ENCODE peak calls at places on chromosomes 7 and 10, in five cellular contexts. One of them, this sample, is unnamed.

GRCh38 chr10:132713421-132714095 is 72.4 kb downstream of the NKX6-2 start:
- DNase-seq in activated gamma-delta T cell: no peak
- DNase-seq in epithelial cell of esophagus: no peak
- DNase-seq in activated CD4-positive, alpha-beta T cell treated with anti-CD3 and anti-CD28 coated beads, Interleukin-2, amount 50 U/mL, for 48 hours: no peak
- DNase-seq in stimulated activated CD8-positive, alpha-beta memory T cell treated with anti-CD3 and anti-CD28 coated beads, Interleukin-4, amount 100 ng/mL, for 24 hours: no peak
- DNase-seq in this sample: no peak

GRCh38 chr10:128222317-128222849 is 96.2 kb upstream of the MKI67 start:
- DNase-seq in activated gamma-delta T cell: no peak
- DNase-seq in epithelial cell of esophagus: no peak
- DNase-seq in activated CD4-positive, alpha-beta T cell treated with anti-CD3 and anti-CD28 coated beads, Interleukin-2, amount 50 U/mL, for 48 hours: no peak
- DNase-seq in stimulated activated CD8-positive, alpha-beta memory T cell treated with anti-CD3 and anti-CD28 coated beads, Interleukin-4, amount 100 ng/mL, for 24 hours: no peak
- DNase-seq in this sample: no peak

GRCh38 chr7:108459922-108460551 is 3.8 kb upstream of the NRCAM start:
- DNase-seq in activated gamma-delta T cell: no peak
- DNase-seq in epithelial cell of esophagus: peak; percentile 52
- DNase-seq in activated CD4-positive, alpha-beta T cell treated with anti-CD3 and anti-CD28 coated beads, Interleukin-2, amount 50 U/mL, for 48 hours: no peak
- DNase-seq in stimulated activated CD8-positive, alpha-beta memory T cell treated with anti-CD3 and anti-CD28 coated beads, Interleukin-4, amount 100 ng/mL, for 24 hours: no peak
- DNase-seq in this sample: peak; percentile 49

GRCh38 chr7:158072889-158073730 is 514.5 kb downstream of the PTPRN2 start:
- DNase-seq in activated gamma-delta T cell: no peak
- DNase-seq in epithelial cell of esophagus: no peak
- DNase-seq in activated CD4-positive, alpha-beta T cell treated with anti-CD3 and anti-CD28 coated beads, Interleukin-2, amount 50 U/mL, for 48 hours: no peak
- DNase-seq in stimulated activated CD8-positive, alpha-beta memory T cell treated with anti-CD3 and anti-CD28 coated beads, Interleukin-4, amount 100 ng/mL, for 24 hours: no peak
- DNase-seq in this sample: no peak

GRCh38 chr7:56375173-56375572 is 259.0 kb upstream of the NUPR2 start:
- DNase-seq in activated gamma-delta T cell: no peak
- DNase-seq in epithelial cell of esophagus: no peak
- DNase-seq in activated CD4-positive, alpha-beta T cell treated with anti-CD3 and anti-CD28 coated beads, Interleukin-2, amount 50 U/mL, for 48 hours: no peak
- DNase-seq in stimulated activated CD8-positive, alpha-beta memory T cell treated with anti-CD3 and anti-CD28 coated beads, Interleukin-4, amount 100 ng/mL, for 24 hours: no peak
- DNase-seq in this sample: no peak

GRCh38 chr10:71621783-71622526 is 97.6 kb downstream of the C10orf105 start:
- DNase-seq in activated gamma-delta T cell: no peak
- DNase-seq in epithelial cell of esophagus: peak; percentile 36
- DNase-seq in activated CD4-positive, alpha-beta T cell treated with anti-CD3 and anti-CD28 coated beads, Interleukin-2, amount 50 U/mL, for 48 hours: no peak
- DNase-seq in stimulated activated CD8-positive, alpha-beta memory T cell treated with anti-CD3 and anti-CD28 coated beads, Interleukin-4, amount 100 ng/mL, for 24 hours: no peak
- DNase-seq in this sample: peak; percentile 67

GRCh38 chr7:143901360-143901709 is 641 bp downstream of the TCAF1 start:
- DNase-seq in activated gamma-delta T cell: no peak
- DNase-seq in epithelial cell of esophagus: peak; percentile 51
- DNase-seq in activated CD4-positive, alpha-beta T cell treated with anti-CD3 and anti-CD28 coated beads, Interleukin-2, amount 50 U/mL, for 48 hours: no peak
- DNase-seq in stimulated activated CD8-positive, alpha-beta memory T cell treated with anti-CD3 and anti-CD28 coated beads, Interleukin-4, amount 100 ng/mL, for 24 hours: no peak
- DNase-seq in this sample: no peak

GRCh38 chr7:112985377-112985987 is 101.1 kb downstream of the GPR85 start:
- DNase-seq in activated gamma-delta T cell: no peak
- DNase-seq in epithelial cell of esophagus: peak; percentile 46
- DNase-seq in activated CD4-positive, alpha-beta T cell treated with anti-CD3 and anti-CD28 coated beads, Interleukin-2, amount 50 U/mL, for 48 hours: no peak
- DNase-seq in stimulated activated CD8-positive, alpha-beta memory T cell treated with anti-CD3 and anti-CD28 coated beads, Interleukin-4, amount 100 ng/mL, for 24 hours: no peak
- DNase-seq in this sample: peak; percentile 63

GRCh38 chr7:123433665-123434064 is 100.7 kb downstream of the IQUB start:
- DNase-seq in activated gamma-delta T cell: no peak
- DNase-seq in epithelial cell of esophagus: no peak
- DNase-seq in activated CD4-positive, alpha-beta T cell treated with anti-CD3 and anti-CD28 coated beads, Interleukin-2, amount 50 U/mL, for 48 hours: no peak
- DNase-seq in stimulated activated CD8-positive, alpha-beta memory T cell treated with anti-CD3 and anti-CD28 coated beads, Interleukin-4, amount 100 ng/mL, for 24 hours: no peak
- DNase-seq in this sample: no peak

GRCh38 chr7:122674502-122674901 is 24.4 kb downstream of the RNF133 start:
- DNase-seq in activated gamma-delta T cell: no peak
- DNase-seq in epithelial cell of esophagus: no peak
- DNase-seq in activated CD4-positive, alpha-beta T cell treated with anti-CD3 and anti-CD28 coated beads, Interleukin-2, amount 50 U/mL, for 48 hours: no peak
- DNase-seq in stimulated activated CD8-positive, alpha-beta memory T cell treated with anti-CD3 and anti-CD28 coated beads, Interleukin-4, amount 100 ng/mL, for 24 hours: no peak
- DNase-seq in this sample: no peak

GRCh38 chr7:99453105-99453504 is 12.9 kb downstream of the ATP5MF start:
- DNase-seq in activated gamma-delta T cell: no peak
- DNase-seq in epithelial cell of esophagus: no peak
- DNase-seq in activated CD4-positive, alpha-beta T cell treated with anti-CD3 and anti-CD28 coated beads, Interleukin-2, amount 50 U/mL, for 48 hours: no peak
- DNase-seq in stimulated activated CD8-positive, alpha-beta memory T cell treated with anti-CD3 and anti-CD28 coated beads, Interleukin-4, amount 100 ng/mL, for 24 hours: no peak
- DNase-seq in this sample: no peak

GRCh38 chr10:42594246-42594650 is 44.1 kb downstream of the ZNF33B start:
- DNase-seq in activated gamma-delta T cell: no peak
- DNase-seq in epithelial cell of esophagus: peak; percentile 65
- DNase-seq in activated CD4-positive, alpha-beta T cell treated with anti-CD3 and anti-CD28 coated beads, Interleukin-2, amount 50 U/mL, for 48 hours: no peak
- DNase-seq in stimulated activated CD8-positive, alpha-beta memory T cell treated with anti-CD3 and anti-CD28 coated beads, Interleukin-4, amount 100 ng/mL, for 24 hours: no peak
- DNase-seq in this sample: peak; percentile 94

GRCh38 chr7:77989981-77990566 is 191.5 kb downstream of the PHTF2 start:
- DNase-seq in activated gamma-delta T cell: no peak
- DNase-seq in epithelial cell of esophagus: peak; percentile 70
- DNase-seq in activated CD4-positive, alpha-beta T cell treated with anti-CD3 and anti-CD28 coated beads, Interleukin-2, amount 50 U/mL, for 48 hours: peak; percentile 24
- DNase-seq in stimulated activated CD8-positive, alpha-beta memory T cell treated with anti-CD3 and anti-CD28 coated beads, Interleukin-4, amount 100 ng/mL, for 24 hours: peak; percentile 2
- DNase-seq in this sample: no peak

GRCh38 chr7:25844109-25844915 is 307.7 kb upstream of the NFE2L3 start:
- DNase-seq in activated gamma-delta T cell: no peak
- DNase-seq in epithelial cell of esophagus: no peak
- DNase-seq in activated CD4-positive, alpha-beta T cell treated with anti-CD3 and anti-CD28 coated beads, Interleukin-2, amount 50 U/mL, for 48 hours: no peak
- DNase-seq in stimulated activated CD8-positive, alpha-beta memory T cell treated with anti-CD3 and anti-CD28 coated beads, Interleukin-4, amount 100 ng/mL, for 24 hours: no peak
- DNase-seq in this sample: no peak

GRCh38 chr7:42639930-42640329 is 271.9 kb downstream of the C7orf25 start:
- DNase-seq in activated gamma-delta T cell: no peak
- DNase-seq in epithelial cell of esophagus: no peak
- DNase-seq in activated CD4-positive, alpha-beta T cell treated with anti-CD3 and anti-CD28 coated beads, Interleukin-2, amount 50 U/mL, for 48 hours: no peak
- DNase-seq in stimulated activated CD8-positive, alpha-beta memory T cell treated with anti-CD3 and anti-CD28 coated beads, Interleukin-4, amount 100 ng/mL, for 24 hours: no peak
- DNase-seq in this sample: no peak

GRCh38 chr7:101882595-101883564 is 65.5 kb downstream of the CUX1 start:
- DNase-seq in activated gamma-delta T cell: no peak
- DNase-seq in epithelial cell of esophagus: peak; percentile 100
- DNase-seq in activated CD4-positive, alpha-beta T cell treated with anti-CD3 and anti-CD28 coated beads, Interleukin-2, amount 50 U/mL, for 48 hours: no peak
- DNase-seq in stimulated activated CD8-positive, alpha-beta memory T cell treated with anti-CD3 and anti-CD28 coated beads, Interleukin-4, amount 100 ng/mL, for 24 hours: no peak
- DNase-seq in this sample: peak; percentile 99

GRCh38 chr10:110679633-110680472 is 35.7 kb downstream of the RBM20 start:
- DNase-seq in activated gamma-delta T cell: no peak
- DNase-seq in epithelial cell of esophagus: no peak
- DNase-seq in activated CD4-positive, alpha-beta T cell treated with anti-CD3 and anti-CD28 coated beads, Interleukin-2, amount 50 U/mL, for 48 hours: no peak
- DNase-seq in stimulated activated CD8-positive, alpha-beta memory T cell treated with anti-CD3 and anti-CD28 coated beads, Interleukin-4, amount 100 ng/mL, for 24 hours: no peak
- DNase-seq in this sample: no peak

GRCh38 chr7:3042861-3043489 is 692 bp downstream of the CARD11 start:
- DNase-seq in activated gamma-delta T cell: no peak
- DNase-seq in epithelial cell of esophagus: peak; percentile 40
- DNase-seq in activated CD4-positive, alpha-beta T cell treated with anti-CD3 and anti-CD28 coated beads, Interleukin-2, amount 50 U/mL, for 48 hours: peak; percentile 77
- DNase-seq in stimulated activated CD8-positive, alpha-beta memory T cell treated with anti-CD3 and anti-CD28 coated beads, Interleukin-4, amount 100 ng/mL, for 24 hours: peak; percentile 54
- DNase-seq in this sample: no peak

GRCh38 chr7:117673839-117674238 is 194.0 kb downstream of the CFTR start:
- DNase-seq in activated gamma-delta T cell: no peak
- DNase-seq in epithelial cell of esophagus: peak; percentile 61
- DNase-seq in activated CD4-positive, alpha-beta T cell treated with anti-CD3 and anti-CD28 coated beads, Interleukin-2, amount 50 U/mL, for 48 hours: no peak
- DNase-seq in stimulated activated CD8-positive, alpha-beta memory T cell treated with anti-CD3 and anti-CD28 coated beads, Interleukin-4, amount 100 ng/mL, for 24 hours: no peak
- DNase-seq in this sample: no peak

GRCh38 chr10:4661572-4662255 is 164.3 kb upstream of the AKR1E2 start:
- DNase-seq in activated gamma-delta T cell: no peak
- DNase-seq in epithelial cell of esophagus: no peak
- DNase-seq in activated CD4-positive, alpha-beta T cell treated with anti-CD3 and anti-CD28 coated beads, Interleukin-2, amount 50 U/mL, for 48 hours: no peak
- DNase-seq in stimulated activated CD8-positive, alpha-beta memory T cell treated with anti-CD3 and anti-CD28 coated beads, Interleukin-4, amount 100 ng/mL, for 24 hours: no peak
- DNase-seq in this sample: no peak

GRCh38 chr7:7642081-7642480 is 1.5 kb downstream of the UMAD1 start:
- DNase-seq in activated gamma-delta T cell: no peak
- DNase-seq in epithelial cell of esophagus: no peak
- DNase-seq in activated CD4-positive, alpha-beta T cell treated with anti-CD3 and anti-CD28 coated beads, Interleukin-2, amount 50 U/mL, for 48 hours: no peak
- DNase-seq in stimulated activated CD8-positive, alpha-beta memory T cell treated with anti-CD3 and anti-CD28 coated beads, Interleukin-4, amount 100 ng/mL, for 24 hours: no peak
- DNase-seq in this sample: no peak

GRCh38 chr7:81604075-81604807 is 165.6 kb downstream of the HGF start:
- DNase-seq in activated gamma-delta T cell: no peak
- DNase-seq in epithelial cell of esophagus: peak; percentile 6
- DNase-seq in activated CD4-positive, alpha-beta T cell treated with anti-CD3 and anti-CD28 coated beads, Interleukin-2, amount 50 U/mL, for 48 hours: no peak
- DNase-seq in stimulated activated CD8-positive, alpha-beta memory T cell treated with anti-CD3 and anti-CD28 coated beads, Interleukin-4, amount 100 ng/mL, for 24 hours: no peak
- DNase-seq in this sample: peak; percentile 38

GRCh38 chr10:100046088-100046487 is 35.6 kb downstream of the CPN1 start:
- DNase-seq in activated gamma-delta T cell: no peak
- DNase-seq in epithelial cell of esophagus: peak; percentile 81
- DNase-seq in activated CD4-positive, alpha-beta T cell treated with anti-CD3 and anti-CD28 coated beads, Interleukin-2, amount 50 U/mL, for 48 hours: peak; percentile 89
- DNase-seq in stimulated activated CD8-positive, alpha-beta memory T cell treated with anti-CD3 and anti-CD28 coated beads, Interleukin-4, amount 100 ng/mL, for 24 hours: peak; percentile 71
- DNase-seq in this sample: peak; percentile 92

GRCh38 chr7:46282155-46282554 is 361.1 kb upstream of the IGFBP3 start:
- DNase-seq in activated gamma-delta T cell: no peak
- DNase-seq in epithelial cell of esophagus: no peak
- DNase-seq in activated CD4-positive, alpha-beta T cell treated with anti-CD3 and anti-CD28 coated beads, Interleukin-2, amount 50 U/mL, for 48 hours: no peak
- DNase-seq in stimulated activated CD8-positive, alpha-beta memory T cell treated with anti-CD3 and anti-CD28 coated beads, Interleukin-4, amount 100 ng/mL, for 24 hours: no peak
- DNase-seq in this sample: no peak

GRCh38 chr7:32244806-32245345 is 174.7 kb upstream of the PDE1C start:
- DNase-seq in activated gamma-delta T cell: no peak
- DNase-seq in epithelial cell of esophagus: no peak
- DNase-seq in activated CD4-positive, alpha-beta T cell treated with anti-CD3 and anti-CD28 coated beads, Interleukin-2, amount 50 U/mL, for 48 hours: no peak
- DNase-seq in stimulated activated CD8-positive, alpha-beta memory T cell treated with anti-CD3 and anti-CD28 coated beads, Interleukin-4, amount 100 ng/mL, for 24 hours: no peak
- DNase-seq in this sample: no peak

GRCh38 chr7:100799037-100799896 is 28.1 kb downstream of the EPHB4 start:
- DNase-seq in activated gamma-delta T cell: no peak
- DNase-seq in epithelial cell of esophagus: peak; percentile 77
- DNase-seq in activated CD4-positive, alpha-beta T cell treated with anti-CD3 and anti-CD28 coated beads, Interleukin-2, amount 50 U/mL, for 48 hours: peak; percentile 64
- DNase-seq in stimulated activated CD8-positive, alpha-beta memory T cell treated with anti-CD3 and anti-CD28 coated beads, Interleukin-4, amount 100 ng/mL, for 24 hours: peak; percentile 16
- DNase-seq in this sample: peak; percentile 7

GRCh38 chr7:140295224-140295623 is 103.1 kb downstream of the SLC37A3 start:
- DNase-seq in activated gamma-delta T cell: no peak
- DNase-seq in epithelial cell of esophagus: no peak
- DNase-seq in activated CD4-positive, alpha-beta T cell treated with anti-CD3 and anti-CD28 coated beads, Interleukin-2, amount 50 U/mL, for 48 hours: no peak
- DNase-seq in stimulated activated CD8-positive, alpha-beta memory T cell treated with anti-CD3 and anti-CD28 coated beads, Interleukin-4, amount 100 ng/mL, for 24 hours: no peak
- DNase-seq in this sample: no peak

GRCh38 chr10:124742418-124743187 is 1.6 kb downstream of the FAM53B start:
- DNase-seq in activated gamma-delta T cell: no peak
- DNase-seq in epithelial cell of esophagus: no peak
- DNase-seq in activated CD4-positive, alpha-beta T cell treated with anti-CD3 and anti-CD28 coated beads, Interleukin-2, amount 50 U/mL, for 48 hours: no peak
- DNase-seq in stimulated activated CD8-positive, alpha-beta memory T cell treated with anti-CD3 and anti-CD28 coated beads, Interleukin-4, amount 100 ng/mL, for 24 hours: no peak
- DNase-seq in this sample: no peak

GRCh38 chr7:100578246-100579183 is 4.8 kb upstream of the SAP25 start:
- DNase-seq in activated gamma-delta T cell: no peak
- DNase-seq in epithelial cell of esophagus: no peak
- DNase-seq in activated CD4-positive, alpha-beta T cell treated with anti-CD3 and anti-CD28 coated beads, Interleukin-2, amount 50 U/mL, for 48 hours: no peak
- DNase-seq in stimulated activated CD8-positive, alpha-beta memory T cell treated with anti-CD3 and anti-CD28 coated beads, Interleukin-4, amount 100 ng/mL, for 24 hours: no peak
- DNase-seq in this sample: no peak

GRCh38 chr7:64849250-64849923 is 53.7 kb upstream of the ZNF273 start:
- DNase-seq in activated gamma-delta T cell: no peak
- DNase-seq in epithelial cell of esophagus: peak; percentile 96
- DNase-seq in activated CD4-positive, alpha-beta T cell treated with anti-CD3 and anti-CD28 coated beads, Interleukin-2, amount 50 U/mL, for 48 hours: no peak
- DNase-seq in stimulated activated CD8-positive, alpha-beta memory T cell treated with anti-CD3 and anti-CD28 coated beads, Interleukin-4, amount 100 ng/mL, for 24 hours: no peak
- DNase-seq in this sample: no peak

GRCh38 chr10:970311-971149 is 17.7 kb upstream of the GTPBP4 start:
- DNase-seq in activated gamma-delta T cell: no peak
- DNase-seq in epithelial cell of esophagus: no peak
- DNase-seq in activated CD4-positive, alpha-beta T cell treated with anti-CD3 and anti-CD28 coated beads, Interleukin-2, amount 50 U/mL, for 48 hours: no peak
- DNase-seq in stimulated activated CD8-positive, alpha-beta memory T cell treated with anti-CD3 and anti-CD28 coated beads, Interleukin-4, amount 100 ng/mL, for 24 hours: no peak
- DNase-seq in this sample: no peak

GRCh38 chr10:79405221-79405994 is 40.0 kb downstream of the ZCCHC24 start:
- DNase-seq in activated gamma-delta T cell: no peak
- DNase-seq in epithelial cell of esophagus: no peak
- DNase-seq in activated CD4-positive, alpha-beta T cell treated with anti-CD3 and anti-CD28 coated beads, Interleukin-2, amount 50 U/mL, for 48 hours: no peak
- DNase-seq in stimulated activated CD8-positive, alpha-beta memory T cell treated with anti-CD3 and anti-CD28 coated beads, Interleukin-4, amount 100 ng/mL, for 24 hours: no peak
- DNase-seq in this sample: no peak

GRCh38 chr10:17910144-17910789 is 41.5 kb upstream of the SLC39A12 start:
- DNase-seq in activated gamma-delta T cell: no peak
- DNase-seq in epithelial cell of esophagus: peak; percentile 70
- DNase-seq in activated CD4-positive, alpha-beta T cell treated with anti-CD3 and anti-CD28 coated beads, Interleukin-2, amount 50 U/mL, for 48 hours: peak; percentile 1
- DNase-seq in stimulated activated CD8-positive, alpha-beta memory T cell treated with anti-CD3 and anti-CD28 coated beads, Interleukin-4, amount 100 ng/mL, for 24 hours: no peak
- DNase-seq in this sample: peak; percentile 21

GRCh38 chr7:140230517-140230861 is 53.7 kb upstream of the KDM7A start:
- DNase-seq in activated gamma-delta T cell: peak; percentile 73
- DNase-seq in epithelial cell of esophagus: peak; percentile 35
- DNase-seq in activated CD4-positive, alpha-beta T cell treated with anti-CD3 and anti-CD28 coated beads, Interleukin-2, amount 50 U/mL, for 48 hours: peak; percentile 81
- DNase-seq in stimulated activated CD8-positive, alpha-beta memory T cell treated with anti-CD3 and anti-CD28 coated beads, Interleukin-4, amount 100 ng/mL, for 24 hours: peak; percentile 61
- DNase-seq in this sample: no peak

GRCh38 chr10:108060246-108060645 is 895.7 kb upstream of the SORCS1 start:
- DNase-seq in activated gamma-delta T cell: no peak
- DNase-seq in epithelial cell of esophagus: peak; percentile 64
- DNase-seq in activated CD4-positive, alpha-beta T cell treated with anti-CD3 and anti-CD28 coated beads, Interleukin-2, amount 50 U/mL, for 48 hours: no peak
- DNase-seq in stimulated activated CD8-positive, alpha-beta memory T cell treated with anti-CD3 and anti-CD28 coated beads, Interleukin-4, amount 100 ng/mL, for 24 hours: no peak
- DNase-seq in this sample: no peak

GRCh38 chr7:76386691-76387260 is 22.7 kb downstream of the SSC4D start:
- DNase-seq in activated gamma-delta T cell: no peak
- DNase-seq in epithelial cell of esophagus: no peak
- DNase-seq in activated CD4-positive, alpha-beta T cell treated with anti-CD3 and anti-CD28 coated beads, Interleukin-2, amount 50 U/mL, for 48 hours: no peak
- DNase-seq in stimulated activated CD8-positive, alpha-beta memory T cell treated with anti-CD3 and anti-CD28 coated beads, Interleukin-4, amount 100 ng/mL, for 24 hours: no peak
- DNase-seq in this sample: peak; percentile 48

GRCh38 chr7:81457858-81458522 is 311.9 kb downstream of the HGF start:
- DNase-seq in activated gamma-delta T cell: no peak
- DNase-seq in epithelial cell of esophagus: peak; percentile 48
- DNase-seq in activated CD4-positive, alpha-beta T cell treated with anti-CD3 and anti-CD28 coated beads, Interleukin-2, amount 50 U/mL, for 48 hours: no peak
- DNase-seq in stimulated activated CD8-positive, alpha-beta memory T cell treated with anti-CD3 and anti-CD28 coated beads, Interleukin-4, amount 100 ng/mL, for 24 hours: no peak
- DNase-seq in this sample: peak; percentile 45